ENCODE peak calls at places on chromosomes 2 and 18, in ten cellular contexts. E is esophagus squamous epithelium; H is HepG2; C is fibroblast of mammary gland; S is GM04504; U is left colon; Z is endothelial cell; I is GM18507; R is stimulated activated CD8-positive, alpha-beta memory T cell treated with anti-CD3 and anti-CD28 coated beads, Interleukin-12 subunit alpha, Interleukin-12 subunit beta, amount 100 ng/mL, for 1 hour; Y is NAMALWA. L is an unnamed sample.

GRCh38 chr2:109185801-109186570 is 57.0 kb downstream of the SH3RF3 start:
- DNase-seq in S (peak; percentile 77), R (no peak), Y (no peak), U (peak; percentile 21), C (peak; percentile 66), E (no peak), I (no peak), Z (no peak), H (no peak), L (no peak)

GRCh38 chr2:144886847-144887246 is 366.9 kb upstream of the ZEB2 start:
- DNase-seq in C (peak; percentile 17), H (no peak), Z (no peak), S (no peak), Y (no peak), R (no peak), E (no peak), U (peak; percentile 9), I (no peak), L (no peak)

GRCh38 chr2:47599171-47599570 is 183.8 kb upstream of the MSH6 start:
- DNase-seq in R (no peak), Y (peak; percentile 8), S (no peak), C (no peak), E (no peak), U (no peak), Z (no peak), I (no peak), H (no peak), L (no peak)

GRCh38 chr2:127196998-127197397 is 23.1 kb downstream of the CYP27C1 start:
- DNase-seq in Z (no peak), C (no peak), R (no peak), H (peak; percentile 62), U (no peak), S (no peak), E (no peak), Y (peak; percentile 55), I (no peak), L (peak; percentile 42)

GRCh38 chr2:186551323-186552050 is 38.4 kb upstream of the ITGAV start:
- DNase-seq in C (peak; percentile 70), U (no peak), Y (no peak), E (no peak), Z (no peak), H (no peak), I (no peak), S (no peak), R (no peak), L (no peak)

GRCh38 chr18:10912790-10913560 is 236.4 kb downstream of the PIEZO2 start:
- DNase-seq in S (no peak), Z (no peak), I (no peak), H (peak; percentile 86), R (no peak), Y (no peak), E (no peak), C (peak; percentile 81), U (no peak), L (no peak)

GRCh38 chr2:233414273-233414654 is 60.0 kb downstream of the DGKD start:
- DNase-seq in Y (no peak), R (no peak), E (no peak), H (no peak), C (no peak), I (no peak), U (no peak), S (no peak), Z (no peak), L (no peak)

GRCh38 chr2:102061962-102062795 is 70.4 kb downstream of the IL1R2 start:
- DNase-seq in E (no peak), C (peak; percentile 98), U (no peak), R (no peak), I (no peak), Z (no peak), Y (no peak), S (peak; percentile 81), H (no peak), L (no peak)

GRCh38 chr2:201644001-201644400 is 698 bp upstream of the TMEM237 start:
- DNase-seq in Y (no peak), R (no peak), H (no peak), U (no peak), C (peak; percentile 51), Z (no peak), E (no peak), I (no peak), S (no peak), L (no peak)

GRCh38 chr18:34224423-34225217 is at the start of gene NOL4:
- DNase-seq in Z (peak; percentile 76), Y (no peak), R (no peak), U (peak; percentile 79), H (peak; percentile 51), E (no peak), I (no peak), C (no peak), S (no peak), L (peak; percentile 100)

GRCh38 chr18:54772081-54772480 is 56.2 kb upstream of the RAB27B start:
- DNase-seq in R (no peak), S (no peak), E (no peak), U (no peak), C (peak; percentile 21), H (no peak), Z (no peak), I (no peak), Y (no peak), L (no peak)

GRCh38 chr2:218569038-218569431 is 396 bp downstream of the CNOT9 start:
- DNase-seq in Z (peak; percentile 56), I (peak; percentile 22), E (no peak), U (peak; percentile 60), R (peak; percentile 48), S (peak; percentile 42), C (peak; percentile 72), H (peak; percentile 73), Y (peak; percentile 62), L (peak; percentile 74)

GRCh38 chr2:26674002-26674751 is 18.3 kb upstream of the KCNK3 start:
- DNase-seq in H (no peak), S (no peak), E (no peak), R (no peak), Z (no peak), Y (no peak), I (no peak), C (no peak), U (no peak), L (no peak)

GRCh38 chr2:240620149-240620731 is 5.0 kb upstream of the GPR35 start:
- DNase-seq in U (peak; percentile 7), C (no peak), I (no peak), R (no peak), E (no peak), H (no peak), Z (no peak), Y (no peak), S (no peak), L (no peak)

GRCh38 chr2:42793314-42794270 is 1.2 kb upstream of the HAAO start:
- DNase-seq in E (no peak), Y (no peak), Z (no peak), R (no peak), I (no peak), S (no peak), H (no peak), U (no peak), C (no peak), L (no peak)

GRCh38 chr2:46849741-46850474 is 65.7 kb downstream of the MCFD2 start:
- DNase-seq in R (no peak), E (no peak), Z (no peak), I (no peak), S (no peak), C (peak; percentile 98), H (no peak), U (peak; percentile 44), Y (no peak), L (peak; percentile 12)

GRCh38 chr2:196230051-196230450 is 58.7 kb upstream of the STK17B start:
- DNase-seq in U (peak; percentile 23), Y (no peak), E (no peak), H (no peak), I (no peak), Z (no peak), R (peak; percentile 21), C (no peak), S (no peak), L (no peak)

GRCh38 chr18:31241900-31242409 is 76.0 kb upstream of the DSG1 start:
- DNase-seq in U (peak; percentile 74), C (no peak), Y (peak; percentile 20), E (no peak), H (peak; percentile 98), I (no peak), R (no peak), Z (peak; percentile 68), S (no peak), L (peak; percentile 42)

GRCh38 chr2:101476605-101477208 is 1.8 kb upstream of the RFX8 start:
- DNase-seq in S (no peak), I (no peak), C (peak; percentile 51), R (no peak), H (peak; percentile 23), E (no peak), Z (no peak), Y (no peak), U (no peak), L (no peak)

GRCh38 chr2:175947073-175947472 is 55.0 kb downstream of the LNPK start:
- DNase-seq in R (no peak), E (no peak), U (no peak), H (no peak), S (no peak), Z (no peak), C (no peak), Y (no peak), I (no peak), L (peak; percentile 10)

GRCh38 chr2:207088839-207089238 is 76.9 kb downstream of the KLF7 start:
- DNase-seq in C (no peak), Z (no peak), U (no peak), I (no peak), R (no peak), S (no peak), H (no peak), E (no peak), Y (no peak), L (peak; percentile 42)

GRCh38 chr2:9897796-9898195 is 53.7 kb upstream of the GRHL1 start:
- DNase-seq in E (no peak), Y (no peak), H (no peak), Z (no peak), U (no peak), S (no peak), I (no peak), R (no peak), C (peak; percentile 6), L (peak; percentile 16)

GRCh38 chr18:58893388-58894099 is 28.9 kb downstream of the ZNF532 start:
- DNase-seq in S (no peak), C (peak; percentile 41), Z (no peak), Y (no peak), I (no peak), U (no peak), E (no peak), H (no peak), R (no peak), L (no peak)

GRCh38 chr2:183383854-183384253 is 259.6 kb downstream of the NUP35 start:
- DNase-seq in Y (no peak), E (no peak), C (no peak), H (no peak), I (no peak), R (no peak), U (no peak), Z (no peak), S (no peak), L (no peak)

GRCh38 chr2:177641321-177641720 is 248.7 kb downstream of the AGPS start:
- DNase-seq in S (no peak), I (no peak), Z (no peak), U (no peak), H (no peak), E (no peak), R (no peak), Y (no peak), C (peak; percentile 49), L (peak; percentile 18)

GRCh38 chr2:102509749-102510148 is 36.7 kb downstream of the SLC9A4 start:
- DNase-seq in U (no peak), R (no peak), S (no peak), E (no peak), H (no peak), I (no peak), Y (no peak), C (peak; percentile 28), Z (no peak), L (no peak)

GRCh38 chr2:237643066-237643465 is 15.7 kb downstream of the LRRFIP1 start:
- DNase-seq in I (no peak), C (no peak), E (no peak), H (no peak), Z (no peak), U (no peak), R (no peak), Y (no peak), S (no peak), L (no peak)

GRCh38 chr2:106095478-106096392 is 98.4 kb downstream of the UXS1 start:
- DNase-seq in I (no peak), U (peak; percentile 52), R (peak; percentile 66), C (no peak), H (no peak), S (no peak), E (no peak), Z (no peak), Y (no peak), L (no peak)

L was measured in NCI-H69.